ENCODE peak calls at places on chromosomes 1 and 21, in seven cellular contexts. One of them, this sample, is unnamed.

GRCh38 chr1:14989931-14990728 is 163.4 kb upstream of the TMEM51 start:
- DNase-seq in HepG2: peak; percentile 18
- DNase-seq in T47D: no peak
- DNase-seq in HCT116: no peak
- DNase-seq in SK-N-SH: no peak
- DNase-seq in GM12878: no peak
- DNase-seq in H1: no peak
- DNase-seq in this sample: no peak

GRCh38 chr1:94038511-94038910 is 82.4 kb downstream of the ABCA4 start:
- DNase-seq in GM12878: no peak
- DNase-seq in SK-N-SH: no peak
- DNase-seq in HCT116: no peak
- DNase-seq in HepG2: no peak
- DNase-seq in T47D: no peak
- DNase-seq in H1: no peak
- DNase-seq in this sample: no peak

GRCh38 chr1:189323090-189323489 is 1154.6 kb downstream of the BRINP3 start:
- DNase-seq in H1: no peak
- DNase-seq in HepG2: no peak
- DNase-seq in GM12878: no peak
- DNase-seq in HCT116: no peak
- DNase-seq in T47D: no peak
- DNase-seq in SK-N-SH: no peak
- DNase-seq in this sample: no peak

GRCh38 chr1:109573785-109574184 is 25.4 kb downstream of the GNAI3 start:
- DNase-seq in SK-N-SH: no peak
- DNase-seq in HepG2: no peak
- DNase-seq in H1: no peak
- DNase-seq in HCT116: no peak
- DNase-seq in GM12878: no peak
- DNase-seq in T47D: no peak
- DNase-seq in this sample: no peak

GRCh38 chr1:118247593-118247992 is 62.6 kb upstream of the SPAG17 start:
- DNase-seq in T47D: peak; percentile 41
- DNase-seq in HCT116: peak; percentile 0
- DNase-seq in HepG2: peak; percentile 7
- DNase-seq in SK-N-SH: peak; percentile 2
- DNase-seq in GM12878: no peak
- DNase-seq in H1: no peak
- DNase-seq in this sample: peak; percentile 19

GRCh38 chr1:109509176-109510134 is at the start of gene AMIGO1:
- DNase-seq in H1: peak; percentile 80
- DNase-seq in SK-N-SH: peak; percentile 94
- DNase-seq in GM12878: no peak
- DNase-seq in T47D: peak; percentile 42
- DNase-seq in HepG2: no peak
- DNase-seq in HCT116: no peak
- DNase-seq in this sample: peak; percentile 96

GRCh38 chr1:178379807-178380206 is 117.0 kb downstream of the CLEC20A start:
- DNase-seq in SK-N-SH: no peak
- DNase-seq in GM12878: no peak
- DNase-seq in H1: peak; percentile 91
- DNase-seq in HepG2: no peak
- DNase-seq in HCT116: no peak
- DNase-seq in T47D: no peak
- DNase-seq in this sample: peak; percentile 46

GRCh38 chr1:161473363-161473762 is 31.9 kb upstream of the FCGR2A start:
- DNase-seq in GM12878: no peak
- DNase-seq in SK-N-SH: no peak
- DNase-seq in H1: peak; percentile 70
- DNase-seq in T47D: peak; percentile 51
- DNase-seq in HCT116: no peak
- DNase-seq in HepG2: peak; percentile 27
- DNase-seq in this sample: no peak

GRCh38 chr1:57307382-57307781 is 116.5 kb downstream of the DAB1 start:
- DNase-seq in H1: peak; percentile 53
- DNase-seq in HepG2: no peak
- DNase-seq in SK-N-SH: peak; percentile 7
- DNase-seq in GM12878: peak; percentile 3
- DNase-seq in T47D: no peak
- DNase-seq in HCT116: no peak
- DNase-seq in this sample: peak; percentile 62

GRCh38 chr1:54571803-54572202 is 23.8 kb downstream of the ACOT11 start:
- DNase-seq in HepG2: no peak
- DNase-seq in GM12878: no peak
- DNase-seq in HCT116: no peak
- DNase-seq in SK-N-SH: peak; percentile 48
- DNase-seq in T47D: no peak
- DNase-seq in H1: no peak
- DNase-seq in this sample: no peak
- TF ChIP-seq JUND in HepG2: no peak
- TF ChIP-seq JUND in GM12878: no peak
- TF ChIP-seq JUND in HCT116: no peak
- TF ChIP-seq JUND in SK-N-SH: no peak
- TF ChIP-seq JUND in T47D: no peak
- TF ChIP-seq JUND in H1: no peak
- TF ChIP-seq JUND in this sample: no peak

GRCh38 chr1:203131548-203132200 is 4.1 kb downstream of the ADORA1 start:
- DNase-seq in SK-N-SH: no peak
- DNase-seq in GM12878: no peak
- DNase-seq in H1: no peak
- DNase-seq in T47D: no peak
- DNase-seq in HCT116: no peak
- DNase-seq in HepG2: no peak
- DNase-seq in this sample: no peak
- TF ChIP-seq JUND in SK-N-SH: no peak
- TF ChIP-seq JUND in GM12878: no peak
- TF ChIP-seq JUND in H1: no peak
- TF ChIP-seq JUND in T47D: no peak
- TF ChIP-seq JUND in HCT116: no peak
- TF ChIP-seq JUND in HepG2: no peak
- TF ChIP-seq JUND in this sample: no peak

GRCh38 chr1:82225407-82226197 is 424.9 kb downstream of the ADGRL2 start:
- DNase-seq in GM12878: peak; percentile 12
- DNase-seq in HCT116: no peak
- DNase-seq in T47D: peak; percentile 4
- DNase-seq in SK-N-SH: no peak
- DNase-seq in H1: no peak
- DNase-seq in HepG2: no peak
- DNase-seq in this sample: no peak

GRCh38 chr1:82227696-82228095 is 427.0 kb downstream of the ADGRL2 start:
- DNase-seq in H1: no peak
- DNase-seq in T47D: peak; percentile 76
- DNase-seq in HCT116: no peak
- DNase-seq in GM12878: no peak
- DNase-seq in HepG2: no peak
- DNase-seq in SK-N-SH: no peak
- DNase-seq in this sample: no peak

GRCh38 chr1:82226198-82226505 is 425.4 kb downstream of the ADGRL2 start:
- DNase-seq in T47D: peak; percentile 17
- DNase-seq in HCT116: no peak
- DNase-seq in H1: no peak
- DNase-seq in SK-N-SH: no peak
- DNase-seq in HepG2: no peak
- DNase-seq in GM12878: no peak
- DNase-seq in this sample: no peak

GRCh38 chr1:82223091-82223490 is 422.4 kb downstream of the ADGRL2 start:
- DNase-seq in SK-N-SH: no peak
- DNase-seq in T47D: no peak
- DNase-seq in HepG2: no peak
- DNase-seq in GM12878: no peak
- DNase-seq in H1: no peak
- DNase-seq in HCT116: no peak
- DNase-seq in this sample: no peak

DNA sequence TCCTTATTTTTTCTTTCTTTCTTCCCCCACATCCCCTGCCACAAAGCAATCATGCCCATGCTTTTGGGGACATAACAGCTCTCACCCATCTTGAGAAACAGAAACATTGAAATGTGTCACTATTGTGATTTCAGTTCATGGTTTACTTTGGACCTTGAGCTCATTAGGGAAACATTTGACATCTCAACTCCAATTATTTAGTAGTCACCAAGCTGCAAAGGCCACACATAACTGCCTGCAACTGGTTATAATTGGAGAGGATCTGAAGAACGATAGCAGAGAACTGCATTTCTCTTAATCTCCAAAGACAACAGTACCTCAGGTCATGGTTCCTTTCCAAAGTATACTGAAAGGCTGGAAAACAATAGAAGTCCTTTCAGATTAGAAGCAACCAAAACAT is 426.6 kb downstream of the ADGRL2 start:
- DNase-seq in SK-N-SH: no peak
- DNase-seq in GM12878: no peak
- DNase-seq in H1: no peak
- DNase-seq in HCT116: no peak
- DNase-seq in HepG2: no peak
- DNase-seq in T47D: peak; percentile 67
- DNase-seq in this sample: no peak
- TF ChIP-seq JUND in SK-N-SH: no peak
- TF ChIP-seq JUND in GM12878: no peak
- TF ChIP-seq JUND in H1: no peak
- TF ChIP-seq JUND in HCT116: no peak
- TF ChIP-seq JUND in HepG2: no peak
- TF ChIP-seq JUND in T47D: no peak
- TF ChIP-seq JUND in this sample: no peak

DNA sequence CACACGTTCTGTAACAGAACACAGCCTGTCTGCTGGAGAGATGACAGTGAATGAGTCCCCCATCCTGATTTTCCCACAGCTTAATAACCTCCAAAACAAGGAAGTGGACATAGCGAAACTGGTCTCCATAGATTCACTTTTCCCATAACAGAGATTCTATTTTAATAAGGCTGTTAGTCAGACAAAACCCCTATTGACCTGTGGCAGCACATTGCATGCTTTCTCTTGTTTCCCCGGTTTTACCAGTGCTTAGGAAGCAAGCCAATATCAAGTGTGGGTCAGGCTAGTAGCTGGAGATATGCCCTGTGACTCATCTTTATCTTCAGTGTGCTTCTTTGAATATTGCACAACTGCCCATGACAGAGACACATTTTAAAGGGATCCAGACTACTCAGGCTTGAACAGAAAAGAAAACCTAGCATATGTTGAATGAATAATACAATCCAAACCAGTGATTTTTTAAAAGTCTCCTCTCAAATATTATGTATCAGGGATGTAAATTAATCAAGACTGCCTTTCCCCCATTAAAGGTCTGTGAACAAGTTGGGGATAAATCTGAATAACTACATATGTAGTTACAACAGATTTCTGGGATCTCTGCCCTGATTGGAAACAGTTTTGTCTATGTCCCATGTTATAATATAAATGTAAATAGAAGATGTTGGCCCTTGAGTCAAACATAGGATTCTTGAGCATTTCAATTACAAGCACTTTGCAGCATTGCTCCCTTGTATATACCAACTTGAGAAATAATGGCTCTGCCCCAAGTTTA is 11.9 kb upstream of the CLDN8 start:
- DNase-seq in SK-N-SH: no peak
- DNase-seq in HepG2: no peak
- DNase-seq in T47D: peak; percentile 36
- DNase-seq in H1: no peak
- DNase-seq in GM12878: no peak
- DNase-seq in HCT116: no peak
- DNase-seq in this sample: peak; percentile 21
- TF ChIP-seq JUND in SK-N-SH: peak; percentile 34
- TF ChIP-seq JUND in HepG2: no peak
- TF ChIP-seq JUND in T47D: no peak
- TF ChIP-seq JUND in H1: no peak
- TF ChIP-seq JUND in GM12878: no peak
- TF ChIP-seq JUND in HCT116: no peak
- TF ChIP-seq JUND in this sample: peak; percentile 99

GRCh38 chr1:1091344-1092148 is 17.4 kb upstream of the RNF223 start:
- DNase-seq in SK-N-SH: peak; percentile 85
- DNase-seq in GM12878: no peak
- DNase-seq in HCT116: no peak
- DNase-seq in HepG2: no peak
- DNase-seq in H1: peak; percentile 51
- DNase-seq in T47D: peak; percentile 50
- DNase-seq in this sample: peak; percentile 56

GRCh38 chr1:1089731-1090423 is 15.8 kb upstream of the RNF223 start:
- DNase-seq in HepG2: no peak
- DNase-seq in HCT116: no peak
- DNase-seq in GM12878: no peak
- DNase-seq in SK-N-SH: peak; percentile 16
- DNase-seq in H1: no peak
- DNase-seq in T47D: no peak
- DNase-seq in this sample: no peak

GRCh38 chr1:1092149-1092855 is 18.2 kb upstream of the RNF223 start:
- DNase-seq in HepG2: no peak
- DNase-seq in T47D: no peak
- DNase-seq in HCT116: no peak
- DNase-seq in H1: no peak
- DNase-seq in GM12878: no peak
- DNase-seq in SK-N-SH: peak; percentile 24
- DNase-seq in this sample: no peak

GRCh38 chr1:1088801-1089680 is 14.9 kb upstream of the RNF223 start:
- DNase-seq in H1: no peak
- DNase-seq in HepG2: no peak
- DNase-seq in T47D: no peak
- DNase-seq in HCT116: no peak
- DNase-seq in GM12878: no peak
- DNase-seq in SK-N-SH: peak; percentile 33
- DNase-seq in this sample: no peak

DNA sequence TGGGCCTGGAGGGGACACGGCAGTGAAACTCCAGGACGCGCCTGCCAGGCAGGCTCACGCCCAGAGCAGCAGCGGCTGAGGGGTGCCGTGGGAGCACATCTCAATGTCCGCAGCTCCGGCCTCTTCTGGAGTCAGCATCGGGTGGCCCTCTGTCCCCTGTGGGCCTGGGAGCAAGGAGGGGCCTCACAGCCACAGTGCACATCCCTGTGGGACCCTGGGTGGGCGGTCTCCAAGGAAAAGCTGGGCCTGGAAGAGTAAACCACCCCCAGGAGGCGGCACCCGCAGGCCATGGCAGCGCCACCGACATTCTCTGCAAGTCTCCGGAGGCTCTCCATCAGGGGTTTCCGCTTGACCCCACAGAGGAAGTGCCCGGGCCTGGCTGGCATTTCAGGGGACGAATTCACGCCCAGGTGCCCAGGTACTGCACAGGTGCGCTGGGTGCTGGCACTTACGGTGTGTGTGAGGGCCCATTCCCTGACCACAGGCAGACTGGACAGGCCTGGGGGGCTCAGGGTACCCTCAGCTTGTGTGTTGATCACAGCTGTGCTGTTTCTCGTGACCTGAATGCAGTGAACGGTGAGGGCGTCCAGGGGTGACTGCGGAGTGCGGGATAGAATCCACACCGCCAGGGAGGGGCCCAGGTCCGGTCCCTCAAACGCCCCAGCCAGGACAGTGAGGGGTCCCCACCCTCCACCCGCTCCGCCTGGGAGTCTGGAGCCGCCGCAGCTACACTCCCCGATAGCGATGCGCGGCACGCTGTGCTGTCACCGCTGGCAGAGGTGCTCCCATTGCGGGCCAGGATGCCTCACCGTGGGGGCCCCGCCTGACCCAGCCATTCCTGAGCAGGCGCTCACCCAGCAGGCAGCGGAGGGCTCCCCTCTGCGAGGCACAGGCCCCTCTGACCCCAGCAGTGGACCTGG is 16.6 kb upstream of the RNF223 start:
- DNase-seq in HepG2: no peak
- DNase-seq in HCT116: no peak
- DNase-seq in SK-N-SH: peak; percentile 30
- DNase-seq in GM12878: no peak
- DNase-seq in H1: no peak
- DNase-seq in T47D: no peak
- DNase-seq in this sample: no peak
- TF ChIP-seq JUND in HepG2: no peak
- TF ChIP-seq JUND in HCT116: no peak
- TF ChIP-seq JUND in SK-N-SH: no peak
- TF ChIP-seq JUND in GM12878: no peak
- TF ChIP-seq JUND in H1: no peak
- TF ChIP-seq JUND in T47D: no peak
- TF ChIP-seq JUND in this sample: no peak

GRCh38 chr1:169586395-169587255 is at the start of gene F5:
- DNase-seq in SK-N-SH: peak; percentile 58
- DNase-seq in HepG2: peak; percentile 92
- DNase-seq in GM12878: no peak
- DNase-seq in HCT116: peak; percentile 58
- DNase-seq in H1: peak; percentile 77
- DNase-seq in T47D: peak; percentile 83
- DNase-seq in this sample: peak; percentile 26
- TF ChIP-seq JUND in SK-N-SH: no peak
- TF ChIP-seq JUND in HepG2: no peak
- TF ChIP-seq JUND in GM12878: no peak
- TF ChIP-seq JUND in HCT116: no peak
- TF ChIP-seq JUND in H1: no peak
- TF ChIP-seq JUND in T47D: no peak
- TF ChIP-seq JUND in this sample: no peak